ENCODE peak calls at places on chromosomes 16 and 17, in five cellular contexts. V, N, M, R and L are unnamed samples.

GRCh38 chr16:5790512-5790911 is 692.9 kb upstream of the EEF2KMT start:
- DNase-seq in V (no peak), N (no peak), M (no peak), R (no peak), L (no peak)

GRCh38 chr16:86088816-86089215 is 189.9 kb downstream of the IRF8 start:
- DNase-seq in V (no peak), N (no peak), M (no peak), R (no peak), L (no peak)

GRCh38 chr17:4566785-4567184 is 6.4 kb upstream of the GGT6 start:
- DNase-seq in V (peak; percentile 58), N (no peak), M (no peak), R (no peak), L (no peak)

GRCh38 chr16:46748775-46749705 is 896 bp upstream of the MYLK3 start:
- DNase-seq in V (no peak), N (no peak), M (no peak), R (no peak), L (no peak)

GRCh38 chr17:79188048-79188447 is 113.4 kb downstream of the ENGASE start:
- DNase-seq in V (no peak), N (no peak), M (no peak), R (no peak), L (no peak)

GRCh38 chr17:81960130-81960958 is 643 bp downstream of the NOTUM start:
- DNase-seq in V (no peak), N (no peak), M (no peak), R (no peak), L (no peak)

GRCh38 chr16:68422396-68422964 is 25.8 kb downstream of the SMPD3 start:
- DNase-seq in V (no peak), N (no peak), M (no peak), R (no peak), L (no peak)

GRCh38 chr17:36608794-36609497 is 7.6 kb downstream of the MRM1 start:
- DNase-seq in V (no peak), N (no peak), M (no peak), R (no peak), L (no peak)

GRCh38 chr17:17902357-17902756 is 65.6 kb upstream of the SREBF1 start:
- DNase-seq in V (no peak), N (no peak), M (no peak), R (no peak), L (no peak)

GRCh38 chr16:67248401-67249177 is at the start of gene SLC9A5:
- DNase-seq in V (no peak), N (no peak), M (no peak), R (no peak), L (no peak)

GRCh38 chr17:2123467-2124251 is 68.8 kb downstream of the HIC1 start:
- DNase-seq in V (no peak), N (no peak), M (no peak), R (no peak), L (no peak)

GRCh38 chr16:12784076-12784475 is 19.6 kb downstream of the CPPED1 start:
- DNase-seq in V (no peak), N (no peak), M (no peak), R (no peak), L (no peak)

GRCh38 chr17:82065638-82066303 is at the start of gene DUS1L:
- DNase-seq in V (no peak), N (no peak), M (no peak), R (no peak), L (no peak)

GRCh38 chr17:49210158-49211029 is at the start of the genes ABI3 and GNGT2:
- DNase-seq in V (no peak), N (no peak), M (no peak), R (no peak), L (no peak)

GRCh38 chr17:7220593-7221280 is 999 bp downstream of the ACADVL start:
- DNase-seq in V (peak; percentile 52), N (no peak), M (no peak), R (no peak), L (no peak)

GRCh38 chr17:39231587-39232551 is 6.1 kb upstream of the STAC2 start:
- DNase-seq in V (no peak), N (no peak), M (no peak), R (no peak), L (no peak)

GRCh38 chr17:18227635-18228034 is 2.2 kb downstream of the LLGL1 start:
- DNase-seq in V (no peak), N (no peak), M (no peak), R (no peak), L (no peak)

GRCh38 chr17:81870155-81870977 is 771 bp downstream of the ARHGDIA start:
- DNase-seq in V (no peak), N (no peak), M (no peak), R (no peak), L (no peak)

GRCh38 chr17:57106836-57107497 is 21.9 kb downstream of the AKAP1 start:
- DNase-seq in V (no peak), N (no peak), M (no peak), R (no peak), L (no peak)

GRCh38 chr17:50277357-50277754 is 3.1 kb downstream of the TMEM92 start:
- DNase-seq in V (no peak), N (no peak), M (no peak), R (no peak), L (no peak)

GRCh38 chr16:88519240-88519639 is 51.0 kb upstream of the ZC3H18 start:
- DNase-seq in V (no peak), N (no peak), M (no peak), R (no peak), L (no peak)

GRCh38 chr17:7001562-7001961 is 5.7 kb downstream of the ALOX12 start:
- DNase-seq in V (no peak), N (no peak), M (no peak), R (no peak), L (no peak)

GRCh38 chr17:18184143-18185007 is 747 bp downstream of the ALKBH5 start:
- DNase-seq in V (no peak), N (no peak), M (no peak), R (peak; percentile 19), L (no peak)

GRCh38 chr16:72172105-72173034 is at the start of gene PMFBP1:
- DNase-seq in V (peak; percentile 77), N (peak; percentile 26), M (peak; percentile 65), R (no peak), L (peak; percentile 79)

GRCh38 chr16:47461598-47462266 is 601 bp downstream of the PHKB start:
- DNase-seq in V (peak; percentile 92), N (no peak), M (no peak), R (no peak), L (no peak)

GRCh38 chr16:84228321-84228838 is 11.4 kb downstream of the KCNG4 start:
- DNase-seq in V (peak; percentile 84), N (peak; percentile 59), M (peak; percentile 67), R (peak; percentile 71), L (peak; percentile 57)

GRCh38 chr16:88762258-88762870 is 22.7 kb downstream of the PIEZO1 start:
- DNase-seq in V (no peak), N (no peak), M (no peak), R (no peak), L (no peak)

GRCh38 chr16:85535352-85536072 is 77.6 kb upstream of the GSE1 start:
- DNase-seq in V (no peak), N (no peak), M (no peak), R (no peak), L (no peak)

GRCh38 chr16:83940630-83941378 is 12.2 kb upstream of the OSGIN1 start:
- DNase-seq in V (no peak), N (no peak), M (no peak), R (no peak), L (no peak)

GRCh38 chr16:24346734-24347133 is 90.6 kb downstream of the CACNG3 start:
- DNase-seq in V (no peak), N (no peak), M (no peak), R (no peak), L (no peak)

GRCh38 chr17:66889480-66890230 is 54.7 kb downstream of the CACNG5 start:
- DNase-seq in V (no peak), N (no peak), M (no peak), R (no peak), L (no peak)

GRCh38 chr17:7477392-7478275 is 1.8 kb downstream of the ZBTB4 start:
- DNase-seq in V (no peak), N (peak; percentile 87), M (no peak), R (no peak), L (peak; percentile 86)

GRCh38 chr17:1522626-1523025 is 6.2 kb upstream of the INPP5K start:
- DNase-seq in V (no peak), N (no peak), M (no peak), R (no peak), L (no peak)

GRCh38 chr17:43782903-43783462 is 2.7 kb downstream of the CFAP97D1 start:
- DNase-seq in V (no peak), N (no peak), M (no peak), R (no peak), L (no peak)
- H3K4me3 ChIP-seq in V (no peak overlapping the region), N (no peak overlapping the region), M (no peak overlapping the region), R (no peak overlapping the region), L (no peak overlapping the region)

GRCh38 chr17:149897-150575 is 12.7 kb downstream of the SCGB1C2 start:
- DNase-seq in V (no peak), N (no peak), M (no peak), R (no peak), L (no peak)

GRCh38 chr17:147796-148740 is 10.7 kb downstream of the SCGB1C2 start:
- DNase-seq in V (no peak), N (no peak), M (no peak), R (no peak), L (no peak)

GRCh38 chr17:149231-149630 is 11.9 kb downstream of the SCGB1C2 start:
- DNase-seq in V (no peak), N (no peak), M (no peak), R (no peak), L (no peak)

GRCh38 chr17:146983-147761 is 9.8 kb downstream of the SCGB1C2 start:
- DNase-seq in V (no peak), N (no peak), M (no peak), R (no peak), L (no peak)

GRCh38 chr17:148757-149156 is 11.4 kb downstream of the SCGB1C2 start:
- DNase-seq in V (no peak), N (no peak), M (no peak), R (no peak), L (no peak)
- TF ChIP-seq CTCF in V (no peak), N (no peak), M (no peak), R (no peak), L (no peak)

DNA sequence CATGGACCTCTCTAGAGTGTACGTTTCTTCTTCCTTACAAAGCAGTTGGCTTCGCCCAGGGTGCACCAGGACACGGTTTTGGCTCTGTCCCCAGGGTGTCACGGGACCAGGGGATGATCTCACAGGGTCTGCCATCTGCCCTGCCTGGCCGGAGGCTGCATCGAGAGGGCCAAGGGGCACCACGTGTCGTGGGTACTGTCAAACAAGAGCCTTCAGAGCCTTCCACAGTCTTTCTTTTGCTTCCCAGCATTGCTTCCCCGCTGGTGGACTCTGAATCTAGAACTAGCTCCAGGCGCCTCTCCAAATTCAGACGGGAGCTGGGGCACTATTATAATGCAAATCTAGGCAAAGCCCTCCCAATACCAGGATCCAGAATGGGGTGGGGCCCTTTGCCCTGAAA is 47.9 kb downstream of the MAPT start:
- DNase-seq in V (no peak), N (no peak), M (no peak), R (no peak), L (no peak)
- H3K4me3 ChIP-seq in V (no peak overlapping the region), N (no peak overlapping the region), M (no peak overlapping the region), R (no peak overlapping the region), L (no peak overlapping the region)

GRCh38 chr16:56643080-56643778 is 4.8 kb downstream of the MT1A start:
- DNase-seq in V (peak; percentile 69), N (no peak), M (no peak), R (peak; percentile 19), L (no peak)
- TF ChIP-seq CTCF in V (peak; percentile 54), N (peak; percentile 47), M (peak; percentile 66), R (peak; percentile 55), L (peak; percentile 35)

GRCh38 chr16:11783319-11784047 is 13.6 kb downstream of the ZC3H7A start:
- DNase-seq in V (no peak), N (no peak), M (no peak), R (no peak), L (no peak)
- H3K4me3 ChIP-seq in V (no peak overlapping the region), N (peak overlapping the region; percentile 6), M (no peak overlapping the region), R (no peak overlapping the region), L (peak overlapping the region; percentile 16)